ENCODE peak calls at places on chromosomes 5 and 9, in nine cellular contexts. K, F, L, T, Y, C, Z, H and E are unnamed samples. For H3K9me3, the result is how much of the 10 kb centered on the place peaks cover.

GRCh38 chr9:36100532-36100931 is 36.0 kb upstream of the GLIPR2 start:
- DNase-seq in K (no peak), F (no peak), L (no peak), T (no peak), Y (no peak), C (no peak), Z (no peak), H (no peak), E (no peak)

GRCh38 chr5:131505237-131505908 is 129.7 kb downstream of the RAPGEF6 start:
- DNase-seq in K (no peak), F (no peak), L (no peak), T (peak), Y (no peak), C (no peak), Z (no peak), H (no peak), E (no peak)

GRCh38 chr5:149205625-149206523 is 64.6 kb downstream of the ABLIM3 start:
- DNase-seq in K (no peak), F (no peak), L (no peak), T (peak), Y (no peak), C (no peak), Z (peak), H (peak), E (peak)

GRCh38 chr9:14906654-14907359 is 3.4 kb downstream of the FREM1 start:
- DNase-seq in K (no peak), F (no peak), L (no peak), T (no peak), Y (no peak), C (no peak), Z (no peak), H (no peak), E (no peak)

GRCh38 chr5:58793888-58794287 is 211.0 kb downstream of the RAB3C start:
- DNase-seq in K (no peak), F (no peak), L (no peak), T (no peak), Y (no peak), C (no peak), Z (no peak), H (no peak), E (no peak)

GRCh38 chr5:44632344-44632743 is 176.4 kb upstream of the MRPS30 start:
- DNase-seq in K (no peak), F (no peak), L (no peak), T (no peak), Y (no peak), C (no peak), Z (no peak), H (no peak), E (no peak)

GRCh38 chr5:164649266-164649665 is 1143.8 kb downstream of the MAT2B start:
- DNase-seq in K (no peak), F (no peak), L (no peak), T (peak), Y (no peak), C (no peak), Z (no peak), H (no peak), E (no peak)

GRCh38 chr9:109969559-109970237 is 189.7 kb downstream of the PALM2AKAP2 start:
- DNase-seq in K (no peak), F (no peak), L (no peak), T (no peak), Y (no peak), C (no peak), Z (peak), H (no peak), E (no peak)

GRCh38 chr9:81562221-81563019 is 126.9 kb downstream of the TLE1 start:
- DNase-seq in K (no peak), F (no peak), L (peak), T (peak), Y (peak), C (no peak), Z (peak), H (no peak), E (peak)

GRCh38 chr9:91483189-91483691 is 59.6 kb upstream of the NFIL3 start:
- DNase-seq in K (no peak), F (peak), L (no peak), T (no peak), Y (no peak), C (no peak), Z (no peak), H (no peak), E (no peak)

GRCh38 chr9:92187390-92187789 is 72.2 kb upstream of the SPTLC1 start:
- DNase-seq in K (no peak), F (no peak), L (no peak), T (no peak), Y (no peak), C (no peak), Z (no peak), H (no peak), E (no peak)

GRCh38 chr5:93929146-93929545 is 187.7 kb upstream of the POU5F2 start:
- DNase-seq in K (no peak), F (no peak), L (no peak), T (no peak), Y (no peak), C (no peak), Z (no peak), H (no peak), E (no peak)

GRCh38 chr9:254516-254915 is 39.9 kb downstream of the DOCK8 start:
- DNase-seq in K (no peak), F (no peak), L (no peak), T (peak), Y (no peak), C (no peak), Z (no peak), H (no peak), E (no peak)
- TF ChIP-seq CTCF in K (no peak), F (no peak), L (no peak), T (no peak), Y (no peak), C (peak), Z (no peak), H (no peak), E (no peak)

DNA sequence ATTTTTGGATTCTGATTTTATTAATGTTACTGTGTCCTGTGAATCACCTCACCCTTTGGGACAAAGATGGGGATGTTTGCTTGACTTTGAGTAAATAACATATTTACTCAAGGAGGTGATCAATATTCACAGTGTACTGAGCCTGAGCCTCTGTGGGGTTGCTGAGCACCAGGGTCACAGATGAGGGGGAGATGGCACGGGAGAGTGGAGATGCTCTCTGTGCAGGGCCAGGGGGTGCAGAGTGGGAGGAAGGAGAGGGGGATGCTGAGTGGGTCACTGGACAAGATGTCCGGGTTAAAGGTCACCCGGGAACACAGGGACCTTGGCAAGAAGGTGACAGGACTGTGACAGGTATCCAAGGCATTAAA is 4.0 kb downstream of the SQSTM1 start:
- DNase-seq in K (no peak), F (no peak), L (no peak), T (no peak), Y (no peak), C (no peak), Z (no peak), H (no peak), E (no peak)
- H3K27ac ChIP-seq in K (peak), F (no peak), L (peak), T (no peak), Y (no peak), C (no peak), Z (no peak), H (no peak), E (peak)

GRCh38 chr9:122754825-122755224 is 12.7 kb downstream of the OR1L6 start:
- DNase-seq in K (no peak), F (no peak), L (no peak), T (no peak), Y (no peak), C (no peak), Z (no peak), H (no peak), E (no peak)
- H3K9me3 ChIP-seq in K (under half), F (under half), L (under half), T (under half), Y (under half), C (under half), Z (under half), H (under half), E (under half)

GRCh38 chr5:171598279-171599152 is 179.1 kb downstream of the FGF18 start:
- DNase-seq in K (no peak), F (no peak), L (no peak), T (no peak), Y (no peak), C (peak), Z (no peak), H (no peak), E (no peak)
- TF ChIP-seq CTCF in K (no peak), F (no peak), L (no peak), T (peak), Y (no peak), C (peak), Z (no peak), H (no peak), E (no peak)

GRCh38 chr9:114394523-114395193 is 6.9 kb upstream of the AKNA start:
- DNase-seq in K (no peak), F (no peak), L (no peak), T (no peak), Y (no peak), C (no peak), Z (peak), H (no peak), E (no peak)

GRCh38 chr9:114396558-114397218 is 8.9 kb upstream of the AKNA start:
- DNase-seq in K (no peak), F (no peak), L (no peak), T (no peak), Y (peak), C (no peak), Z (peak), H (no peak), E (no peak)

GRCh38 chr9:114397219-114397847 is 9.6 kb upstream of the AKNA start:
- DNase-seq in K (no peak), F (no peak), L (no peak), T (no peak), Y (no peak), C (peak), Z (no peak), H (no peak), E (no peak)

GRCh38 chr9:114395768-114396167 is 8.0 kb upstream of the AKNA start:
- DNase-seq in K (no peak), F (no peak), L (no peak), T (no peak), Y (no peak), C (no peak), Z (no peak), H (no peak), E (no peak)

GRCh38 chr9:114395196-114395595 is 7.4 kb upstream of the AKNA start:
- DNase-seq in K (no peak), F (no peak), L (no peak), T (no peak), Y (no peak), C (no peak), Z (peak), H (no peak), E (no peak)
- H3K27ac ChIP-seq in K (peak), F (peak), L (peak), T (no peak), Y (no peak), C (no peak), Z (peak), H (peak), E (peak)